ENCODE peak calls at places on chromosomes 4 and X, in seven cellular contexts. E is psoas muscle, L is ovary, J is choroid plexus epithelial cell, X is omental fat pad, H is hepatocyte, S is AG09309. U is an unnamed sample.

GRCh38 chr4:184801781-184802180 is 24.0 kb downstream of the ACSL1 start:
- DNase-seq in S (no peak), H (no peak), E (no peak), X (no peak), J (no peak), L (no peak), U (no peak)

GRCh38 chr4:165873298-165874071 is 448 bp downstream of the TLL1 start:
- DNase-seq in H (peak), L (no peak), X (no peak), S (no peak), E (peak), J (no peak), U (peak)

GRCh38 chr4:39048291-39048690 is 13.7 kb upstream of the KLHL5 start:
- DNase-seq in H (no peak), J (peak), L (no peak), X (no peak), E (no peak), S (no peak), U (no peak)

GRCh38 chr4:94678896-94679295 is 78.9 kb upstream of the BMPR1B start:
- DNase-seq in H (no peak), S (no peak), L (no peak), X (no peak), E (no peak), J (no peak), U (no peak)

GRCh38 chr4:143768007-143768591 is 67.6 kb upstream of the FREM3 start:
- DNase-seq in J (no peak), X (no peak), E (no peak), H (no peak), S (no peak), L (no peak), U (no peak)

GRCh38 chrX:39174761-39175417 is 373.6 kb downstream of the MID1IP1 start:
- DNase-seq in E (no peak), S (no peak), J (peak), L (no peak), H (peak), X (no peak), U (no peak)

GRCh38 chr4:174318829-174319764 is 35.4 kb downstream of the CEP44 start:
- DNase-seq in L (no peak), J (peak), H (peak), E (no peak), X (no peak), S (no peak), U (no peak)

GRCh38 chrX:11678174-11678573 is 12.5 kb upstream of the ARHGAP6 start:
- DNase-seq in L (no peak), S (no peak), E (no peak), J (peak), X (no peak), H (no peak), U (no peak)

GRCh38 chr4:102535398-102536082 is 34.4 kb downstream of the NFKB1 start:
- DNase-seq in E (no peak), X (no peak), H (no peak), S (peak), J (peak), L (no peak), U (no peak)

GRCh38 chrX:105116541-105116940 is 104.0 kb downstream of the TEX13A start:
- DNase-seq in H (no peak), X (no peak), L (no peak), E (no peak), S (no peak), J (no peak), U (no peak)

GRCh38 chr4:156322592-156322991 is 368.9 kb upstream of the CTSO start:
- DNase-seq in X (no peak), E (no peak), L (no peak), H (no peak), J (peak), S (peak), U (no peak)

GRCh38 chrX:66015152-66015827 is 24.6 kb downstream of the VSIG4 start:
- DNase-seq in J (no peak), E (no peak), L (no peak), H (no peak), S (no peak), X (no peak), U (no peak)

GRCh38 chrX:39595977-39596376 is 501.8 kb downstream of the BCOR start:
- DNase-seq in J (no peak), S (no peak), E (no peak), L (no peak), X (no peak), H (no peak), U (no peak)

GRCh38 chr4:2837904-2838496 is 5.6 kb upstream of the ADD1 start:
- DNase-seq in E (no peak), X (no peak), H (peak), J (peak), S (no peak), L (peak), U (no peak)

GRCh38 chr4:155032521-155033229 is 175.8 kb upstream of the NPY2R start:
- DNase-seq in X (no peak), J (no peak), H (no peak), S (no peak), L (no peak), E (no peak), U (no peak)

GRCh38 chr4:151822331-151822730 is 61.5 kb upstream of the GATB start:
- DNase-seq in E (no peak), S (no peak), H (no peak), J (no peak), L (no peak), X (no peak), U (no peak)

GRCh38 chrX:105552395-105552794 is 269.9 kb upstream of the NRK start:
- DNase-seq in H (no peak), E (no peak), J (peak), L (no peak), X (no peak), S (no peak), U (no peak)

GRCh38 chr4:156782491-156782890 is 189.1 kb downstream of the PDGFC start:
- DNase-seq in L (no peak), X (no peak), H (no peak), S (no peak), E (no peak), J (no peak), U (no peak)

GRCh38 chr4:40055379-40055872 is 1.2 kb upstream of the N4BP2 start:
- DNase-seq in E (no peak), L (no peak), S (no peak), X (no peak), J (peak), H (no peak), U (no peak)

GRCh38 chr4:7183780-7184460 is 8.4 kb upstream of the SORCS2 start:
- DNase-seq in X (no peak), S (no peak), J (no peak), E (no peak), L (no peak), H (no peak), U (no peak)

GRCh38 chrX:87518504-87518903 is 902 bp downstream of the KLHL4 start:
- DNase-seq in X (no peak), E (no peak), L (no peak), H (no peak), J (peak), S (no peak), U (no peak)

GRCh38 chr4:185966997-185967775 is 101.8 kb upstream of the TLR3 start:
- DNase-seq in H (no peak), J (peak), L (no peak), X (no peak), S (no peak), E (no peak), U (no peak)

GRCh38 chrX:103197721-103198306 is 17.1 kb upstream of the BEX4 start:
- DNase-seq in H (no peak), L (no peak), E (no peak), X (no peak), S (no peak), J (no peak), U (no peak)

GRCh38 chr4:3637326-3638016 is 105.2 kb upstream of the LRPAP1 start:
- DNase-seq in X (no peak), H (no peak), S (no peak), E (no peak), J (no peak), L (no peak), U (no peak)

GRCh38 chr4:128924951-128925350 is 115.5 kb downstream of the JADE1 start:
- DNase-seq in X (no peak), L (no peak), H (no peak), E (no peak), J (peak), S (peak), U (no peak)

DNA sequence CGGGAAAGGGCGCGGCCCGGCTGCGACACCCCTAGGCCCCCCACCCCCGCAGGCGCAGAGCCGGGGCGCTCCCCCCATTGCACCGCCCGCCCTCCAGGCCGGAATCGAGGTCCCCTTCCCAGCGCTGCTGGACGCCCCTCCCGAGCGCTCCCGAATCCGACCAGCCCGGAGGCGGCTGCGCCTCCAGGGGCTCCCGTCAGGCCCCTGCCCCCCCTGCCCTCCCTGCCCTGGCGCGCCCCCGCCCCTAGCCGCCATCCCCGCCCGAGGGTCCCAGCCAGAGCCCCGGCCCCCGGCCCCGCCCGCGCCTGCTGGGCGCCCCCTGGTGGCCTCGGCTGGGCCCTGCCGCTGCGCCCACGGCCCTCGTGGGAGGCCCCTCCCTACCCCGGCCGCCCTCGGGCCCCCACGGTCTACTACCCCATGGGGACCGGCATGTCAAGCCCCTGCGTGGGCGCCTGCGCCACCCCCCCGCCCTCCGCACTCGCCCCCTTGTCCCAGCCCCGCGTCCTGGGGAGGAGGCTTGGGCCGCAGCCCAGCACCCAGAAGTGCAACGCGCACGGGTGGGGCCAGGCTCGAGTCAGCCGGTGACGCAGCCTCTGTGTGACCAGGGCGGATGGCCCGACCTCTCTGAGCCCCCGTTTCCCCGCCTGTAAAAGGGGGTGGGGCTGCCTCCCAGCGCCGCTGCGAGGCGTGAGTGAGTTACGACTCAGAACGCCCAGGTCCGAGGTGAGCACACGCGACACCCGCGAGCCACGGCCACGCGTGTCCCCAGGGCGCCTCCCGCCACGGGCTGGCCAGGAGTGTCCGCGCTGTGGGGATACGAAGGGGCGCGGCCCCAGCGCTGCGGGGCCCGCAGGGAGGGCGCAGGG is 104.9 kb downstream of the FAM53A start:
- DNase-seq in L (peak), E (peak), J (peak), S (no peak), H (peak), X (peak), U (peak)
- TF ChIP-seq CTCF in L (peak), E (peak), J (peak), S (peak), H (peak), X (no peak), U (peak)

GRCh38 chr4:62522273-62522672 is 1322.1 kb downstream of the ADGRL3 start:
- DNase-seq in S (no peak), E (no peak), J (no peak), L (no peak), X (no peak), H (no peak), U (no peak)
- TF ChIP-seq CTCF in S (no peak), E (no peak), J (no peak), L (no peak), X (no peak), H (no peak), U (no peak)

DNA sequence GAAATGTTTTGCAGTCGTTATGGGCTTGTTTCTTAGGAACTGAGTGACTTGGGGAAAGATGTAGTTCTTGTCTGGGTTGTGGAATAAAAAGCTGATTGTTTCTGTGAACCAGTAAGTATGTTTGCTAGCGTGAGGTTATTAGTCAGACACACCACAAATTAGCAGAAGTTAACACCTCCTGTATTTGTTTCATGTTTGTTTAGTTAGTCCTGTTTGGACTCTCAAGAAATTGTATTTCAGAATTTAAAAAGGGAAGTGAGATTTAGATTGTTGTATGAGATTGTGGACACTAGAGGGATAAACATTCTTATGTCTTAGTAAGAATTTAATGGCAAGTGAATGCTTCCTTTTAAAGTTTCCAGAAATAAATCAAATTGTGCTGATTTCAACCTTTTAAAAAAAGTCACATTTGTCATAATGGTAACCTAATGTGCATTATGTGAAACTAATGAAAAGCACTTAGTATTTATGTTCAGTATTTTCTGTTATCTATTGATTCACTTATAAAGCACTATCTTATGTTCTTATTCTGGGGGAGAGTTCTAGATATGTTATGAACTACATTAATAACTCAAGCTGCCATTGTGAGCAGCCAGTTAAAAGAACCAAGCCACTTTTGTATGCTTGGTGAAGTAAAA is 25.6 kb downstream of the ATP10D start:
- DNase-seq in E (no peak), L (no peak), S (no peak), H (no peak), X (no peak), J (peak), U (no peak)
- TF ChIP-seq CTCF in E (no peak), L (no peak), S (peak), H (peak), X (no peak), J (peak), U (no peak)

GRCh38 chrX:51860679-51861078 is 32.7 kb upstream of the MAGED1 start:
- DNase-seq in J (peak), H (peak), X (no peak), E (no peak), L (peak), S (no peak), U (no peak)
- TF ChIP-seq CTCF in J (peak), H (peak), X (no peak), E (peak), L (no peak), S (peak), U (peak)

DNA sequence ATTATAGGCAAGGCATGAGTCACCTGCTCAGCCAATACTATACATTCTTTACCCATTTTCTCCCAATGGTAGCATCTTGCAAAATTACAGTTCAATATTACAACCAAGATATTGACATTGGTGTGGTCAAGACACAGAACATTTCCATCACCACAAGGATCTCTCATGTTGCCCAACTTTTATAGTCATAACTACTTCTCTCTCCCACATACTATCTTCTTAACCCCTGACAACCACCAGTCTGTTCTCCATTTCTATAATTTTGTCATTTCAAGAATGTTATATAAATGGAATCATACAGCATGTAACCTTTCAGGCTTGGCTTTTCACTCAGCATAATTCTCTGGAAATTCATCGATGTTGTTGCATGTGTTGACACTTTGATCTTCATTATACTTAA is 144.9 kb downstream of the ENOX2 start:
- DNase-seq in E (no peak), L (no peak), H (no peak), J (no peak), S (no peak), X (no peak), U (no peak)
- TF ChIP-seq CTCF in E (no peak), L (no peak), H (no peak), J (no peak), S (no peak), X (no peak), U (no peak)

DNA sequence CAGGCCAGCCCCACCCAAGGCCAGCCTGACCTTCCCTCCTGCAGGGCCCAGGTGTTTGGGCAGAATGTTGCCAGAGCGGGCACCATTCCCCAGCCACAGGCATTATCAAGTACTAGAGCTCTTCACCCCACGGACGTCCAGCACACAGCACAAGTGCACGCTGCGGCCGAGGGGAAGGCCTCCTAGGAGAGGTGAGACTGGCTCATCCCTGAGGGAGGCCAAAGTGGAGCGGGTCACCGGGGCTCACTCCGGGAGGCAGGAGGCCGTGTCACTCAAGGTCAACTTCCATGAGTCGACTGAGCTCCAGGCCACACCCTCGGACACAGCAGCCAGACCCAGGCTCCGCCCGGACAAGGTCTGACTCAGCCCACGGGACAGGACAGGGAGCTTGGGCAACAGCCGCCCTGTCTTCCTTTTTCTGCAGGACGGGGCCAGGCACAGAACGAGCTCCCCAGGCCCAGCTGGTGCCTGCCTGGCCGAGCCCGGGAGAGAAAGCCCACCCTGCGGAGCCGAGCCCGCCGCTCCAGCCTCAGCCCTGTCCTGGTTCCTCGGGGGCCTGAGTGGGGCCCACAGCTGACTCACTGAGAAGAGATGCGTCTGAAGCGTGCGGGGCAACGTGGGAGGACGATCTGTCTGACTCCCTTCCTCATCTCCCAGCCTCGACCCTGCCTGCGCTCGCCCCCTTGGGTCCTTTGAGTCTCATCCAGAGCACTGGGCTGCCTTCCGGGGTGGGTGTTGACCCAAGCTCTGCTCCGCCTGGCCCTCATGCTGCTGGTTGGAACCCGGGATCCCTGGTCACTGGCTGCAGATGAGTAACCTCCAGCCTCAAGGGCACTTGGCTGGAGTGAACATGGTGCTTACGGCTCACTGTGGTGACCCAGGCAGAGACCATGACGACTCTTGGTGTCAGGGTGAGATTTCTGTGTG is 1.6 kb downstream of the SLC49A3 start:
- DNase-seq in E (peak), X (peak), H (peak), L (peak), J (peak), S (peak), U (no peak)
- TF ChIP-seq CTCF in E (no peak), X (no peak), H (no peak), L (no peak), J (no peak), S (no peak), U (no peak)

DNA sequence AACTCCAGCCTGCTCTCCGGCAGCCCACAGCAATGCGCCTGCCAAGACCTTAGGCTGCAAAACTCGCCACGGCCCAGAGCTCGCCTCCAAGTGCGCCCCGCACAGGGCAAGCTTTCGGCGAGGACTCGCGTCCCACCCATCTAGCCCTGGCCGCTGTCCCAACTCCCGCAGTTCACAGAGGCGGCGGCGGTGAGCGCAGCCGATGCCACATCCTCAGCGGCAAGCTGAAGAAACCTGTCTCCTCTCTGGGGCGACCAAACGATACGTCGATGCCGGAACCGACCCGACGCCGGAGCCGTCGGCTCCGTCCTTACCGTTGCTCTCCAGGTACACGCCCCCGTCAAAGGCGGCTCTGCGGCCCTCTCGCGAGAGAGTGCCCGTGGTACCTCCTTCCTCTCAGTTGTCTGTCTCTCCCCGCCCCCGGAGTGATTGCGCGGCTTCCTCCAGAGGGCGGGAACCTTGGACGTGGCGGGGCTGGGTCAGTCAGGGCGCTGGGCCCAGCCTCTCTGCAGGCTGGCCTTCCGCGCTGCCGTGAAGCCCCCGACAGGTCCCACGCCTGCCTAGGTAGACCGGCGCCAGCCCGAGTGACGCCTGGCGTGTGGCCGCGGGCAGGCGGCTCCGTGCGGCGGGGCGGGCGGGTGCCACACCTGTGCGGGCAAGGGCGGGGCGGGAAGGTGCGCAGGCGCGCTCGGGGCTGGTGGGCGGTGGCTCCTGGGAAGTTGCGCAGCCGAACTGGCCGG is 380 bp upstream of the RAB33B start:
- DNase-seq in L (peak), X (peak), J (peak), E (peak), S (peak), H (peak), U (peak)
- TF ChIP-seq CTCF in L (no peak), X (peak), J (peak), E (peak), S (no peak), H (peak), U (no peak)

DNA sequence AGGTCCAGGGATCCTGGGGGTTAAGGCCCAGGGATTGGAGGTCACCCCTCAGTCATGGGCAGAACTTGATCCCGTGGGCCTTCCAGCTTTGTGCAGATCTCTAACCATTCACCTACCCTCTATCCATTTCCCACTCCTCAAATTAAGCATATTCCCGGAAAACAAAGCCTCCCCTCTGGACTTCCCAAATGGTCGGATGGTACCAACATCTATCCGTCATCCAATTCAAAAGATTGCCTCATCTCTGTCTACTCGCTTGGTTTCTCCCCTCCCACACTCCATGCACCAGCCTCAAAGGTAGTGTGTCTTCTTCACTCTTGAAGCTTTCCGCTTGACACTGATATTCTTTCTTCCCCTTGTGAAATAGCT is 473 bp upstream of the BCLAF3 start:
- DNase-seq in X (no peak), S (no peak), L (no peak), E (no peak), H (no peak), J (no peak), U (no peak)
- TF ChIP-seq CTCF in X (no peak), S (no peak), L (peak), E (no peak), H (no peak), J (peak), U (no peak)